ENCODE peak calls at places on chromosomes 4 and X, in seven cellular contexts. W, K, I, G, S, D and L are unnamed samples.

GRCh38 chr4:185283723-185284122 is 74.3 kb downstream of the SNX25 start:
- DNase-seq in D (peak; percentile 65), I (peak; percentile 14), W (peak; percentile 31), G (no peak), S (no peak), K (no peak), L (peak; percentile 62)

GRCh38 chr4:786861-787300 is 39.0 kb downstream of the CPLX1 start:
- DNase-seq in I (no peak), W (no peak), S (no peak), D (no peak), G (no peak), K (no peak), L (no peak)

GRCh38 chr4:138158746-138159297 is 83.3 kb downstream of the SLC7A11 start:
- DNase-seq in W (peak; percentile 51), G (peak; percentile 73), S (no peak), I (peak; percentile 91), D (peak; percentile 83), K (no peak), L (peak; percentile 87)

GRCh38 chr4:136900706-136901105 is 631.6 kb downstream of the PCDH18 start:
- DNase-seq in W (peak; percentile 39), D (peak; percentile 7), G (no peak), S (no peak), I (peak; percentile 11), K (no peak), L (peak; percentile 34)

GRCh38 chrX:15834051-15834450 is 20.6 kb downstream of the AP1S2 start:
- DNase-seq in S (no peak), I (peak; percentile 9), D (no peak), G (no peak), K (no peak), W (no peak), L (no peak)

GRCh38 chr4:89336818-89337395 is 29.3 kb upstream of the GPRIN3 start:
- DNase-seq in W (no peak), K (no peak), I (no peak), S (no peak), G (no peak), D (no peak), L (no peak)

GRCh38 chrX:21490341-21490740 is 116.1 kb downstream of the CNKSR2 start:
- DNase-seq in W (no peak), S (no peak), I (no peak), D (no peak), K (no peak), G (no peak), L (no peak)

GRCh38 chrX:72131317-72132294 is at the start of gene RTL5:
- DNase-seq in D (peak; percentile 82), I (peak; percentile 92), K (no peak), G (peak; percentile 89), S (peak; percentile 80), W (peak; percentile 91), L (peak; percentile 75)

GRCh38 chr4:177194906-177195305 is 114.8 kb upstream of the NEIL3 start:
- DNase-seq in G (peak; percentile 40), I (no peak), S (no peak), W (no peak), K (no peak), D (no peak), L (no peak)

GRCh38 chrX:21985332-21985777 is 44.8 kb downstream of the SMS start:
- DNase-seq in I (peak; percentile 79), G (peak; percentile 69), D (peak; percentile 75), S (peak; percentile 62), W (peak; percentile 79), K (peak; percentile 44), L (peak; percentile 85)

GRCh38 chrX:38260231-38260630 is 39.6 kb upstream of the SRPX start:
- DNase-seq in D (peak; percentile 50), S (peak; percentile 49), I (peak; percentile 38), K (peak; percentile 38), G (peak; percentile 65), W (no peak), L (peak; percentile 40)

GRCh38 chr4:165994706-165995105 is 121.7 kb downstream of the TLL1 start:
- DNase-seq in W (peak; percentile 13), D (peak; percentile 28), K (no peak), S (no peak), I (peak; percentile 85), G (no peak), L (no peak)

GRCh38 chrX:154840856-154841255 is 6.4 kb upstream of the SMIM9 start:
- DNase-seq in K (peak; percentile 28), I (peak; percentile 65), S (no peak), W (peak; percentile 75), D (peak; percentile 67), G (peak; percentile 19), L (peak; percentile 65)

GRCh38 chrX:48465336-48465933 is 4.6 kb downstream of the SLC38A5 start:
- DNase-seq in I (peak; percentile 90), D (peak; percentile 79), G (peak; percentile 98), W (peak; percentile 73), S (no peak), K (no peak), L (peak; percentile 94)

GRCh38 chr4:43690121-43690520 is 758.5 kb downstream of the KCTD8 start:
- DNase-seq in I (no peak), D (no peak), K (no peak), G (no peak), S (no peak), W (no peak), L (no peak)

GRCh38 chr4:30722092-30722915 is 2.1 kb downstream of the PCDH7 start:
- DNase-seq in S (no peak), W (no peak), G (no peak), K (no peak), I (no peak), D (no peak), L (no peak)

GRCh38 chr4:64384237-64385176 is 24.7 kb downstream of the TECRL start:
- DNase-seq in K (no peak), S (no peak), I (no peak), G (no peak), W (no peak), D (no peak), L (no peak)

GRCh38 chrX:104913348-104913747 is 307.1 kb downstream of the TEX13A start:
- DNase-seq in G (no peak), I (no peak), S (no peak), W (peak; percentile 11), K (peak; percentile 13), D (no peak), L (peak; percentile 14)

GRCh38 chrX:87621697-87622096 is 104.1 kb downstream of the KLHL4 start:
- DNase-seq in W (peak; percentile 81), I (no peak), G (no peak), K (no peak), D (no peak), S (no peak), L (peak; percentile 24)